ENCODE peak calls at places on chromosomes 2 and 18, in eight cellular contexts. N, C, Y, G, B, D, K and V are unnamed samples.

GRCh38 chr2:231877533-231878456 is 48.4 kb downstream of the NPPC start:
- DNase-seq in D (no peak), Y (no peak), C (no peak), K (no peak), G (no peak), N (no peak), B (no peak), V (peak)

GRCh38 chr18:67766930-67767329 is 250.4 kb upstream of the DSEL start:
- DNase-seq in B (no peak), D (no peak), N (no peak), K (no peak), C (peak), Y (peak), G (no peak), V (peak)

GRCh38 chr2:128501700-128502099 is 183.0 kb upstream of the HS6ST1 start:
- DNase-seq in B (no peak), C (no peak), G (no peak), N (no peak), K (no peak), D (peak), Y (no peak), V (no peak)

GRCh38 chr2:169363027-169363569 is 764 bp upstream of the LRP2 start:
- DNase-seq in K (no peak), C (no peak), Y (no peak), B (no peak), D (no peak), N (no peak), G (no peak), V (no peak)

GRCh38 chr18:37452015-37452414 is 113.6 kb downstream of the CELF4 start:
- DNase-seq in D (no peak), K (peak), N (no peak), B (no peak), G (no peak), Y (no peak), C (no peak), V (no peak)

GRCh38 chr2:94602466-94602865 is 268.8 kb upstream of the TEKT4 start:
- DNase-seq in D (no peak), Y (no peak), B (no peak), C (no peak), N (no peak), K (no peak), G (no peak), V (no peak)

GRCh38 chr18:62128157-62128556 is 58.7 kb downstream of the PIGN start:
- DNase-seq in C (peak), K (no peak), Y (peak), D (no peak), N (no peak), G (peak), B (no peak), V (peak)

GRCh38 chr2:8630676-8631464 is 51.0 kb upstream of the ID2 start:
- DNase-seq in C (no peak), Y (no peak), K (no peak), N (no peak), D (no peak), G (no peak), B (no peak), V (no peak)

GRCh38 chr2:55903727-55904126 is 19.9 kb downstream of the EFEMP1 start:
- DNase-seq in D (no peak), C (no peak), B (no peak), G (no peak), N (no peak), K (no peak), Y (no peak), V (peak)

GRCh38 chr2:38261569-38262513 is 115.2 kb downstream of the ATL2 start:
- DNase-seq in K (no peak), Y (no peak), D (no peak), N (no peak), B (no peak), C (no peak), G (no peak), V (no peak)

GRCh38 chr2:202237787-202238233 is 587 bp downstream of the SUMO1 start:
- DNase-seq in B (peak), Y (no peak), N (peak), K (peak), D (no peak), C (peak), G (no peak), V (peak)

GRCh38 chr2:207341114-207341750 is 175.5 kb upstream of the KLF7 start:
- DNase-seq in C (no peak), D (no peak), K (no peak), G (no peak), N (no peak), B (no peak), Y (no peak), V (no peak)